ENCODE peak calls at places on chromosomes 3 and 15, in eight cellular contexts. M is heart left ventricle; J is K562; H is CD8-positive, alpha-beta memory T cell; F is tibial artery; D is uterus; S is transverse colon; I is IMR-90. T is an unnamed sample. For H3K4me1, the result is how much of the 10 kb centered on the place peaks cover.

GRCh38 chr3:161149529-161149928 is 44.4 kb upstream of the B3GALNT1 start:
- DNase-seq in M (no peak), J (no peak), H (no peak), F (no peak), D (no peak), S (no peak), I (no peak), T (no peak)

GRCh38 chr3:119944091-119944490 is 150.2 kb downstream of the GSK3B start:
- DNase-seq in M (no peak), J (no peak), H (no peak), F (no peak), D (no peak), S (no peak), I (no peak), T (no peak)

GRCh38 chr15:78175333-78175732 is 26.2 kb downstream of the IDH3A start:
- DNase-seq in M (no peak), J (no peak), H (no peak), F (no peak), D (no peak), S (no peak), I (no peak), T (no peak)

GRCh38 chr3:185337231-185337816 is 25.6 kb upstream of the MAP3K13 start:
- DNase-seq in M (no peak), J (no peak), H (no peak), F (no peak), D (no peak), S (no peak), I (no peak), T (no peak)

GRCh38 chr15:42332331-42332730 is 27.0 kb upstream of the CAPN3 start:
- DNase-seq in M (no peak), J (no peak), H (no peak), F (no peak), D (no peak), S (no peak), I (peak), T (no peak)

GRCh38 chr3:128269131-128269775 is 116.0 kb downstream of the EEFSEC start:
- DNase-seq in M (no peak), J (no peak), H (no peak), F (no peak), D (no peak), S (no peak), I (no peak), T (no peak)

GRCh38 chr15:34314491-34314890 is 23.1 kb downstream of the SLC12A6 start:
- DNase-seq in M (no peak), J (no peak), H (no peak), F (no peak), D (no peak), S (no peak), I (peak), T (no peak)

GRCh38 chr3:40086890-40087884 is 222.3 kb upstream of the EIF1B start:
- DNase-seq in M (no peak), J (no peak), H (no peak), F (no peak), D (no peak), S (peak), I (no peak), T (no peak)

GRCh38 chr3:46678280-46678679 is 15.2 kb downstream of the ALS2CL start:
- DNase-seq in M (no peak), J (no peak), H (no peak), F (no peak), D (no peak), S (no peak), I (no peak), T (no peak)
- H3K4me3 ChIP-seq in M (no peak), J (no peak), H (no peak), F (no peak), D (no peak), S (no peak), I (no peak), T (no peak)

GRCh38 chr15:96349034-96349932 is 18.8 kb downstream of the NR2F2 start:
- DNase-seq in M (no peak), J (no peak), H (no peak), F (no peak), D (no peak), S (no peak), I (no peak), T (no peak)
- H3K4me1 ChIP-seq in M (half or more), J (under half), H (under half), F (under half), D (under half), S (under half), I (under half), T (under half)

DNA sequence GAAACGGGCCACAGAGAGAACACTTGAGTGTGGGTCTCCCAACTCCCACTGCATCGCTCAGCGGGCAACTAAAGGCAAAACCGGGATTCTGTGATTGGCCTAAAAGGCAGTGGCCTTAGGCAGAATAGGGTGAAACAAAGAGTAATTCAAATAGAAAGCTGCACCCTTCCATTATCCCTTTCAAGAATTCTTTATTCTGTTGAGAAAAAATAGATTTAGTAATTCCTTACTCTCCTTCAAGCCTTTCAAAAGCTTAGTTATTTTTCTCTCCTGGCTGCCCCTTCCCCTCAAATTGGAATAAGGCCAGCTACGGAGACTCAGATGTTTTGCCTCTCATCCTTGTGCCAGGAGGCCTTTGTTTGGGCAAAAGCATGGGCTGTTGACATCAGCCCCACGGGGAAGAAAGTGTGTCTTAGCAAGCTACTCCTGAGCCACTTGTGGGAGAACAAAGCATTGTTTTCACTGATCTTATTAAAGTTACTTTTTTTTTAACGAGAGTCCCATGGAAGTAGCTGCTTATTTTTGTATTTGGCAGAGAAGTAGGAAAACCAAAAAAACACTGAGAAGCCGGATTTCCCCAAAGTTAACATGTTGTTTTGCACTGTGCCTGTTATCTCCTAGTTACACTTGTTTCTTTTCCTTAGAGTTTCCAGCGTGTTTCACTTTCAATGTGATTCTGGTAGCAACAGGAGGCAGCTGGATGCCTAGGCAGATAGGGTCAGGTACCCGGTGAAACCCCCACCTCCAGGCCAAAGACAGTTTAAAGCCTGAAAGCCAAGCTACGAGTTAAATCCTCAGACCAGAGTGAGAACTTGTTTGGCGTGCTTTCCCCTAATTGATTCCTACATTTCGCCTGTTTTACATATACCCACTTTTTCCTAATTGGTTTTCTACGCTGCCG is 2.2 kb downstream of the ST6GAL1 start:
- DNase-seq in M (no peak), J (no peak), H (no peak), F (no peak), D (peak), S (no peak), I (no peak), T (peak)
- H3K4me3 ChIP-seq in M (peak), J (peak), H (peak), F (peak), D (peak), S (peak), I (no peak), T (peak)

GRCh38 chr3:186951640-186952552 is 21.6 kb downstream of the ST6GAL1 start:
- DNase-seq in M (no peak), J (no peak), H (no peak), F (no peak), D (no peak), S (no peak), I (no peak), T (no peak)
- H3K4me1 ChIP-seq in M (half or more), J (half or more), H (half or more), F (under half), D (under half), S (under half), I (under half), T (under half)

GRCh38 chr3:138936763-138937689 is 9.9 kb downstream of the FOXL2 start:
- DNase-seq in M (no peak), J (no peak), H (no peak), F (no peak), D (no peak), S (no peak), I (no peak), T (no peak)
- H3K4me3 ChIP-seq in M (peak), J (no peak), H (peak), F (peak), D (peak), S (no peak), I (no peak), T (no peak)

GRCh38 chr3:15297592-15298350 is 34.6 kb downstream of the SH3BP5 start:
- DNase-seq in M (no peak), J (peak), H (no peak), F (no peak), D (no peak), S (no peak), I (no peak), T (no peak)
- H3K4me1 ChIP-seq in M (half or more), J (half or more), H (half or more), F (under half), D (under half), S (under half), I (under half), T (under half)

GRCh38 chr3:45067486-45067885 is 41.4 kb downstream of the CLEC3B start:
- DNase-seq in M (no peak), J (no peak), H (no peak), F (no peak), D (no peak), S (no peak), I (no peak), T (no peak)

GRCh38 chr3:45062697-45063070 is 36.6 kb downstream of the CLEC3B start:
- DNase-seq in M (no peak), J (no peak), H (no peak), F (no peak), D (no peak), S (no peak), I (no peak), T (peak)

GRCh38 chr3:45065373-45065720 is 39.2 kb downstream of the CLEC3B start:
- DNase-seq in M (no peak), J (no peak), H (no peak), F (no peak), D (no peak), S (no peak), I (no peak), T (no peak)

GRCh38 chr3:45066109-45066801 is 40.2 kb downstream of the CLEC3B start:
- DNase-seq in M (no peak), J (no peak), H (no peak), F (no peak), D (no peak), S (no peak), I (no peak), T (no peak)

DNA sequence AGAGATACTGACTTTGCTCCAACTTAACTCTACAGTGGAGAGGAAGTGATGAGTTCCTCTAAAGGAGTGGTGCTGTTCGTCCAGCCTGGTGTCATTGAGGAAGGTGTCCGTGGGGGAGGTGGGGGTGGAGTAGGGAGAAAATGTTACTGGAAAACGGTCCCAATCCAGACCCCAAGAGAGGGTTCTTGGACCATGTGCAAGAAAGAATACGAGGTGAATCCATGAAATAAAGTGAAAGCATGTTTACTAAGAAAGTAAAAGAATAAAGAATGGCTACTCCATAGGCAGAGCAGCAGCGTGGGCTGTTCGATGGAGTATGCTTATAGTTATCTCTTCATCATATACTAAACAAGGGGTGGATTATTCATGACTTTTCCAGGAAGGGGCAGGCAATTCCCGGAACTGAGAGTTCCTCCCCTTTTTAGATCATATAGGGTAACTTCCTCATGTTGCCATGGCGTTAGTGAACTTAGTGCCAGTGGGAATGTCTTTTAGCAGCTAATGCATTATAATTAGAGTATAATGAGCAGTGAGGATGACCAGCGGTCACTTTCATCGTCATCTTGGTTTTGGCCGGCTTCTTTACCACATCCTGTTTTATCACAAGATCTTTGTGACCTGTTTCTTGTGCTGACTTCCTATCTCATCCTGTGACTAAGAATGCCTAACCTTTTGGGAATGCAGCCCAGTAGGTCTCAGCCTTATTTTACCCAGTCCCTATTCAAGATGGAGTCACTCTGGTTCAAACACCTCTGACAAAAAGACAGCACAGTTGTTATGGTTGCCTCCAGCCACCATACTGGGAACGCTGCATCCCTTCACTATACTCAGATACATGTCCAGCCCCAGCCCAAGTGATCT is 38.6 kb downstream of the CLEC3B start:
- DNase-seq in M (peak), J (peak), H (no peak), F (no peak), D (no peak), S (no peak), I (peak), T (no peak)
- H3K4me3 ChIP-seq in M (no peak), J (peak), H (no peak), F (no peak), D (no peak), S (no peak), I (no peak), T (no peak)

DNA sequence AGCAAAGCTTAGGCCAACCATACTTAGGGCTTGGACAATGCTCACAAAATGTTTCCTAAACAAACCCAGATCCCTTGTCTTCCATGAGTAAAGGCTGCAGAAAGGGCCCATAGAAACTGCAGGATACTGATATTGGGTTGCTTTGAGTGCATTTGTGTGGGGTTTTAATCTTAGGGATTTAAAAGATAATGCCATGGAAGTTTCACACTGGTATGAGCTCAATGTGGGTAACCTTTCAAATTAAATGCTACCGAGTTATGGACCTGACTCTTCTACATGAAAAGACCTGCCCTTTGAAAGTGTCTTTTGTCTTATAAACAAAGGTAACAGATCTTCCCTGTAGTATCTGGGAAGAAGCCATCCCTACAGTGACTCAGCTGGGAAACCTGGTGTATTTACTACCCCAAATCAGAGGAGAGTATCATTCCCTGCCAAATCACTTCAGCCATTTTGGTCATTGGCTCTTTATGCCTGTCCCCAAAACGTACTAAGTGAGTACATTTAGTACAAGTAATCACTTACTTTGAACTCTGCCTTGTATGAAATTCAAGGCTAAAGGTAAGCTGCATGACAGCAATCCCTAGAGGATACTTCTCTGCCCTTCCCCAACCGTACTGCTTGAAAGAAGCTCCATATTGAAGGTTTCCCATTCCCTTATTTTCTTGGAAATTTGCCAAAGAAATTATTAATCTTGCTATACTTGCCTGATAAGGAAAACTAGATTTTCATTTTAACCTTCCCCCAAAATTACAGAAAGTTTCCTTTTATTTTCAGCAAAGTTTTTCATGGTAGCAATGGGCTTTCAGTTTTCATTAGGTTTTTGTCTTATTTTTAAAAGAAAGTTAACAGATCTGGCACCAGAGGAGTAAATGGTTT is 7.2 kb downstream of the TM4SF1 start:
- DNase-seq in M (no peak), J (no peak), H (no peak), F (no peak), D (no peak), S (no peak), I (peak), T (no peak)
- H3K4me1 ChIP-seq in M (half or more), J (under half), H (under half), F (under half), D (under half), S (under half), I (under half), T (under half)

DNA sequence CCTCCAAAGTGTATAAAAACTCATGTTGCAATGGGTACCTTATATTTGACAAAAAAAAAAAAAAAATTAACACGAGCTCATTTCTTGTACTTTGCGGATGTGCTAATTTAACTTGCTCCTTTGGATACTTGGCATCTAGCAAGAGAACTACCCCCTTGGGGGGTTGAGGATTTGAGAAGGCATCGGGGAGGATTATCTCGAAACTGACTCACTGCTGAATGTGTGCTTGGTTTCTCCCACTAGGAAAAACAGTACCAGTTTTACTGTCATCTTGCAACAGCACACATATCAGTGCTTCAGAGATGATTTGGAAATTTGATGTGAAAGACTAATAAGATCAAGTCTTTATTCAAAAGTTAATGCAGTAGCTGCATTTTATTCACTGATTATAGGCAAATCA is 886 bp downstream of the EXOG start:
- DNase-seq in M (no peak), J (no peak), H (no peak), F (no peak), D (no peak), S (no peak), I (peak), T (peak)
- H3K4me3 ChIP-seq in M (peak), J (peak), H (peak), F (peak), D (peak), S (peak), I (peak), T (peak)